ENCODE peak calls at places on chromosomes 13 and 19, in ten cellular contexts. E, Q, P, J, U, Z, T, N, O and X are unnamed samples.

GRCh38 chr19:17490411-17490810 is 20.1 kb downstream of the SLC27A1 start:
- DNase-seq in U (no peak), J (no peak), T (no peak), P (no peak), Z (no peak), N (no peak), E (no peak), O (peak; percentile 3), Q (no peak), X (no peak)

GRCh38 chr13:113552786-113553540 is 31.6 kb upstream of the TFDP1 start:
- DNase-seq in E (no peak), P (peak; percentile 38), Z (peak; percentile 22), O (no peak), N (peak; percentile 2), U (no peak), Q (peak; percentile 32), T (no peak), J (no peak), X (no peak)

GRCh38 chr19:16654151-16654550 is 5.8 kb downstream of the SMIM7 start:
- DNase-seq in Q (no peak), Z (no peak), N (no peak), T (no peak), U (no peak), O (no peak), P (no peak), J (no peak), E (peak; percentile 43), X (no peak)

GRCh38 chr13:36148436-36148835 is 17.3 kb upstream of the DCLK1 start:
- DNase-seq in Z (no peak), P (no peak), U (no peak), T (no peak), E (no peak), O (no peak), J (no peak), N (no peak), Q (no peak), X (no peak)

GRCh38 chr13:105642511-105642958 is 892.9 kb downstream of the EFNB2 start:
- DNase-seq in U (no peak), O (no peak), N (no peak), T (no peak), J (no peak), Z (no peak), P (no peak), E (no peak), Q (no peak), X (no peak)

GRCh38 chr13:93775507-93776108 is 549.0 kb downstream of the GPC6 start:
- DNase-seq in T (no peak), U (no peak), N (no peak), J (no peak), O (no peak), Q (no peak), E (no peak), Z (no peak), P (no peak), X (peak; percentile 67)

GRCh38 chr13:48009298-48009697 is 8.2 kb upstream of the SUCLA2 start:
- DNase-seq in N (peak; percentile 13), U (no peak), Q (no peak), O (no peak), Z (no peak), P (no peak), J (no peak), T (no peak), E (no peak), X (no peak)

GRCh38 chr13:51269039-51269438 is 46.8 kb downstream of the FAM124A start:
- DNase-seq in N (no peak), U (no peak), Q (no peak), T (no peak), O (no peak), J (no peak), P (no peak), Z (no peak), E (no peak), X (peak; percentile 47)

GRCh38 chr13:114129649-114130062 is 2.8 kb downstream of the RASA3 start:
- DNase-seq in Z (no peak), U (no peak), P (no peak), O (no peak), E (no peak), T (no peak), J (no peak), N (no peak), Q (no peak), X (no peak)

GRCh38 chr13:23796546-23796945 is 92.7 kb downstream of the MIPEP start:
- DNase-seq in N (no peak), Q (no peak), P (no peak), O (no peak), T (no peak), U (no peak), J (no peak), E (no peak), Z (no peak), X (no peak)

GRCh38 chr19:53883741-53884140 is 1.7 kb downstream of the PRKCG start:
- DNase-seq in Q (no peak), O (no peak), J (no peak), N (no peak), T (no peak), P (no peak), Z (no peak), E (no peak), U (no peak), X (no peak)

GRCh38 chr19:9586764-9587163 is 2.5 kb upstream of the ZNF121 start:
- DNase-seq in T (no peak), Z (peak; percentile 57), O (peak; percentile 47), Q (peak; percentile 67), J (peak; percentile 28), N (peak; percentile 85), P (no peak), U (peak; percentile 55), E (peak; percentile 69), X (peak; percentile 75)

DNA sequence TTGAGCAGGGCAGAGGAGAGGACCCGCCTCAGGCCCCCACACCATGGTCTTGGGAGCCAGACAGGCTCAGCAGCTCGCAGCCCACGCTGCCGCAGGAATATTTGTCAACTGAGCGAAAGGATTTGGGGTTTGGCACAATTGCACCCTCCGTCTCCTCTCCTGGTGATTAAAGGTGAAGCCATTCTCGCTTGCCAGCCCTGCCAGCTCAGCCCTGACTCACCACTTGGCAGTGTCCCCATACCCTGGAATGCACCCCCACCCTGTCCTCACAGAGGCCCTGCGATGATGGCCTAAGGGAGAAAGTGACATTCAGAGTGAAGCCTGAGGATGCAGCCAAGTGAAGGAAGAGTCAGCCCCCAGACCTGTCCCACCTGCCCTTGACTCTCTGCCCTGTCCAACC is 18.8 kb downstream of the CYTH2 start:
- DNase-seq in E (peak; percentile 27), P (peak; percentile 89), Q (peak; percentile 86), N (peak; percentile 83), J (peak; percentile 68), U (no peak), T (no peak), O (peak; percentile 82), Z (no peak), X (no peak)
- H3K4me3 ChIP-seq in E (no peak overlapping the region), P (no peak overlapping the region), Q (no peak overlapping the region), N (no peak overlapping the region), J (no peak overlapping the region), U (no peak overlapping the region), T (no peak overlapping the region), O (no peak overlapping the region), Z (no peak overlapping the region), X (no peak overlapping the region)

GRCh38 chr19:5627395-5627904 is 4.6 kb downstream of the SAFB start:
- DNase-seq in N (peak; percentile 50), Z (peak; percentile 86), T (peak; percentile 36), U (peak; percentile 36), O (peak; percentile 76), Q (peak; percentile 82), J (peak; percentile 56), P (peak; percentile 74), E (no peak), X (no peak)

GRCh38 chr19:5624741-5625140 is 1.9 kb downstream of the SAFB start:
- DNase-seq in U (no peak), Z (no peak), T (no peak), J (no peak), N (no peak), Q (no peak), E (no peak), P (no peak), O (no peak), X (no peak)

GRCh38 chr19:5624154-5624663 is 1.3 kb downstream of the SAFB start:
- DNase-seq in T (peak; percentile 23), Q (peak; percentile 72), O (peak; percentile 56), U (peak; percentile 37), N (peak; percentile 44), P (no peak), Z (peak; percentile 60), J (peak; percentile 40), E (peak; percentile 21), X (peak; percentile 53)

GRCh38 chr19:5623397-5624153 is 692 bp downstream of the SAFB start:
- DNase-seq in U (peak; percentile 20), N (peak; percentile 21), T (no peak), J (no peak), Z (no peak), Q (no peak), P (no peak), E (no peak), O (no peak), X (no peak)

GRCh38 chr19:5625641-5626040 is 2.8 kb downstream of the SAFB start:
- DNase-seq in E (no peak), Q (no peak), N (no peak), Z (no peak), U (no peak), P (no peak), O (no peak), J (no peak), T (no peak), X (no peak)
- H3K4me1 ChIP-seq in E (peaks cover 3% of the 10 kb centered on the region), Q (peaks cover 68% of the 10 kb centered on the region), N (peaks cover 75% of the 10 kb centered on the region), Z (peaks cover 75% of the 10 kb centered on the region), U (peaks cover 35% of the 10 kb centered on the region), P (peaks cover 74% of the 10 kb centered on the region), O (peaks cover 66% of the 10 kb centered on the region), J (peaks cover 96% of the 10 kb centered on the region), T (no peaks in the 10 kb centered on the region), X (peaks cover 13% of the 10 kb centered on the region)

GRCh38 chr13:25409938-25410337 is 38.2 kb downstream of the ATP8A2 start:
- DNase-seq in O (no peak), U (no peak), E (no peak), N (no peak), Z (no peak), J (no peak), Q (no peak), T (no peak), P (no peak), X (no peak)

GRCh38 chr13:25401958-25402357 is 30.2 kb downstream of the ATP8A2 start:
- DNase-seq in J (no peak), U (no peak), P (no peak), Z (no peak), N (no peak), T (no peak), O (no peak), Q (no peak), E (no peak), X (no peak)

DNA sequence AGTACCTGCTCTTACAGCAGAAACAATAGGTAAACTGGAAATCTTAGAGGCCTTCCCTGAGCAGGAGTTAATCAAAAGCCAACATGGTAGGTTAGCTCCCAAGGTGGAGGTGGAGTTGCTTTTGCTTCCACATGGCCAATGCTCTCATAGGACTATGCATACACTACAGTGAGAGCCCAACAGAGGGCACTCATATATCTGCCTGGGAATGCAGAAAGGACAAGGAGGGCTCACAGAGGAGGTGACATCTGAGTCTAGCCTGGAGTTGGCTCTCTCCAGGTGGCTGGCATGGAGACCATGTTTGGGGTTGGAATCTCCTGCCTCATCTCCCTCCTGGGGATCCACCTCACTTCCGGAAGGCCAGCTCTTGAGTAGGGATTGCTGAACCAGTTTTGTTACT is 34.6 kb downstream of the ATP8A2 start:
- DNase-seq in P (no peak), T (no peak), O (no peak), J (no peak), N (no peak), U (no peak), Z (no peak), E (no peak), Q (no peak), X (no peak)
- TF ChIP-seq CTCF in P (no peak), T (no peak), O (no peak), J (no peak), N (no peak), U (no peak), Z (no peak), E (peak; percentile 40), Q (no peak), X (no peak)

GRCh38 chr19:30162718-30163117 is 209.5 kb upstream of the ZNF536 start:
- DNase-seq in Q (no peak), U (no peak), N (no peak), T (no peak), Z (no peak), O (no peak), J (no peak), E (no peak), P (no peak), X (no peak)
- H3K4me3 ChIP-seq in Q (no peak overlapping the region), U (no peak overlapping the region), N (no peak overlapping the region), T (no peak overlapping the region), Z (no peak overlapping the region), O (no peak overlapping the region), J (no peak overlapping the region), E (no peak overlapping the region), P (no peak overlapping the region), X (no peak overlapping the region)